ENCODE peak calls at places on chromosome 17, in five cellular contexts. M is kidney epithelial cell; D is pancreas; Y is stimulated activated naive CD4-positive, alpha-beta T cell treated with Interleukin-2 at 50 U/mL for 16 hours; X is ACHN. E is an unnamed sample.

GRCh38 chr17:58006563-58006923 is 503 bp downstream of the SRSF1 start:
- DNase-seq in M (no peak), D (peak), X (peak), Y (peak), E (peak)

GRCh38 chr17:80822700-80823410 is 168.8 kb upstream of the CHMP6 start:
- DNase-seq in M (no peak), X (no peak), D (no peak), Y (no peak), E (peak)

GRCh38 chr17:64107517-64108235 is 22.3 kb downstream of the ERN1 start:
- DNase-seq in Y (no peak), D (peak), X (no peak), M (no peak), E (no peak)

GRCh38 chr17:64572682-64573154 is 65.9 kb downstream of the CEP95 start:
- DNase-seq in M (no peak), Y (no peak), D (no peak), X (peak), E (no peak)

GRCh38 chr17:77736721-77737120 is 221.8 kb upstream of the TNRC6C start:
- DNase-seq in Y (no peak), X (no peak), D (no peak), M (no peak), E (no peak)

GRCh38 chr17:19762515-19762961 is 14.4 kb upstream of the ALDH3A1 start:
- DNase-seq in Y (peak), M (peak), X (peak), D (no peak), E (peak)

GRCh38 chr17:82845163-82845807 is 5.5 kb upstream of the ZNF750 start:
- DNase-seq in Y (no peak), D (no peak), X (no peak), M (no peak), E (peak)

GRCh38 chr17:75764711-75765421 is at the start of gene GALK1:
- DNase-seq in Y (peak), X (peak), D (peak), M (no peak), E (peak)

GRCh38 chr17:73307130-73307529 is 4.7 kb downstream of the CDC42EP4 start:
- DNase-seq in D (peak), X (peak), Y (no peak), M (no peak), E (peak)

GRCh38 chr17:19284005-19284959 is 47.1 kb downstream of the EPN2 start:
- DNase-seq in M (no peak), X (no peak), Y (no peak), D (no peak), E (no peak)

GRCh38 chr17:4580291-4580690 is 4.0 kb upstream of the SMTNL2 start:
- DNase-seq in Y (no peak), X (peak), D (no peak), M (no peak), E (peak)

GRCh38 chr17:31387438-31387837 is 4.0 kb upstream of the RAB11FIP4 start:
- DNase-seq in X (no peak), D (no peak), Y (no peak), M (no peak), E (no peak)

GRCh38 chr17:79721993-79722671 is 8.6 kb upstream of the ENPP7 start:
- DNase-seq in X (peak), Y (no peak), D (no peak), M (no peak), E (no peak)

GRCh38 chr17:17888371-17888770 is 51.6 kb upstream of the SREBF1 start:
- DNase-seq in X (no peak), Y (no peak), M (no peak), D (no peak), E (no peak)

GRCh38 chr17:35214192-35214591 is 20.0 kb upstream of the SLC35G3 start:
- DNase-seq in X (no peak), M (no peak), D (no peak), Y (peak), E (no peak)

GRCh38 chr17:40020146-40020545 is 4.9 kb downstream of the CSF3 start:
- DNase-seq in Y (no peak), D (no peak), M (no peak), X (no peak), E (peak)

GRCh38 chr17:18026408-18026776 is 12.6 kb downstream of the ATPAF2 start:
- DNase-seq in M (no peak), D (no peak), X (no peak), Y (no peak), E (peak)

GRCh38 chr17:2844386-2844785 is 48.1 kb downstream of the RAP1GAP2 start:
- DNase-seq in X (no peak), D (no peak), M (no peak), Y (no peak), E (no peak)

GRCh38 chr17:59266748-59267147 is 46.4 kb downstream of the GDPD1 start:
- DNase-seq in M (no peak), X (no peak), Y (no peak), D (no peak), E (no peak)

GRCh38 chr17:51481370-51481769 is 221.0 kb downstream of the UTP18 start:
- DNase-seq in Y (no peak), X (no peak), D (no peak), M (no peak), E (no peak)

GRCh38 chr17:740240-741055 is 8.1 kb downstream of the TLCD3A start:
- DNase-seq in X (no peak), D (no peak), M (no peak), Y (peak), E (no peak)

GRCh38 chr17:20191066-20191465 is 181.9 kb downstream of the SPECC1 start:
- DNase-seq in D (no peak), Y (no peak), M (no peak), X (no peak), E (no peak)

GRCh38 chr17:64003526-64004121 is 5.5 kb downstream of the PRR29 start:
- DNase-seq in Y (no peak), X (no peak), M (no peak), D (peak), E (no peak)

GRCh38 chr17:82103588-82104451 is 5.8 kb upstream of the FASN start:
- DNase-seq in X (no peak), M (no peak), D (peak), Y (no peak), E (peak)

GRCh38 chr17:14559720-14560119 is 258.8 kb downstream of the HS3ST3B1 start:
- DNase-seq in X (no peak), Y (no peak), M (no peak), D (no peak), E (no peak)

GRCh38 chr17:76736349-76737081 is 616 bp downstream of the SRSF2 start:
- DNase-seq in X (peak), M (no peak), Y (peak), D (peak), E (peak)

GRCh38 chr17:19753049-19753444 is 4.9 kb upstream of the ALDH3A1 start:
- DNase-seq in X (peak), M (peak), Y (no peak), D (no peak), E (peak)

GRCh38 chr17:33520404-33521032 is 227.4 kb upstream of the ASIC2 start:
- DNase-seq in D (no peak), Y (peak), X (peak), M (no peak), E (peak)